ENCODE peak calls at places on chromosomes 7 and 10, in ten cellular contexts. One of them, this sample, is unnamed. For H3K4me1 and H3K27me3, the result is how much of the 10 kb centered on the place peaks cover.

GRCh38 chr7:4744391-4745264 is 30.8 kb upstream of the AP5Z1 start:
- DNase-seq in endothelial cell of umbilical vein: peak
- DNase-seq in transverse colon: peak
- DNase-seq in astrocyte: peak
- DNase-seq in A673: peak
- DNase-seq in adrenal gland: peak
- DNase-seq in IMR-90: peak
- DNase-seq in heart left ventricle: peak
- DNase-seq in psoas muscle: peak
- DNase-seq in lower lobe of right lung: peak
- DNase-seq in this sample: peak

GRCh38 chr10:95388539-95388938 is 97.7 kb upstream of the PDLIM1 start:
- DNase-seq in transverse colon: no peak
- DNase-seq in lower lobe of right lung: no peak
- DNase-seq in IMR-90: no peak
- DNase-seq in astrocyte: no peak
- DNase-seq in endothelial cell of umbilical vein: no peak
- DNase-seq in A673: no peak
- DNase-seq in psoas muscle: no peak
- DNase-seq in heart left ventricle: no peak
- DNase-seq in adrenal gland: peak
- DNase-seq in this sample: no peak

GRCh38 chr7:74153736-74154135 is 20.4 kb upstream of the EIF4H start:
- DNase-seq in psoas muscle: no peak
- DNase-seq in transverse colon: no peak
- DNase-seq in A673: no peak
- DNase-seq in lower lobe of right lung: no peak
- DNase-seq in adrenal gland: no peak
- DNase-seq in IMR-90: no peak
- DNase-seq in heart left ventricle: no peak
- DNase-seq in endothelial cell of umbilical vein: no peak
- DNase-seq in astrocyte: no peak
- DNase-seq in this sample: no peak

GRCh38 chr7:154583454-154583853 is 419.5 kb downstream of the PAXIP1 start:
- DNase-seq in transverse colon: no peak
- DNase-seq in heart left ventricle: no peak
- DNase-seq in endothelial cell of umbilical vein: no peak
- DNase-seq in A673: no peak
- DNase-seq in astrocyte: no peak
- DNase-seq in adrenal gland: no peak
- DNase-seq in lower lobe of right lung: no peak
- DNase-seq in IMR-90: no peak
- DNase-seq in psoas muscle: no peak
- DNase-seq in this sample: no peak

GRCh38 chr10:23530079-23530478 is 91.2 kb downstream of the OTUD1 start:
- DNase-seq in endothelial cell of umbilical vein: peak
- DNase-seq in adrenal gland: no peak
- DNase-seq in astrocyte: peak
- DNase-seq in heart left ventricle: no peak
- DNase-seq in IMR-90: peak
- DNase-seq in psoas muscle: no peak
- DNase-seq in lower lobe of right lung: no peak
- DNase-seq in transverse colon: no peak
- DNase-seq in A673: no peak
- DNase-seq in this sample: no peak

GRCh38 chr10:12829796-12830195 is 171.7 kb downstream of the CCDC3 start:
- DNase-seq in adrenal gland: no peak
- DNase-seq in psoas muscle: no peak
- DNase-seq in IMR-90: no peak
- DNase-seq in endothelial cell of umbilical vein: no peak
- DNase-seq in A673: no peak
- DNase-seq in heart left ventricle: no peak
- DNase-seq in lower lobe of right lung: no peak
- DNase-seq in transverse colon: no peak
- DNase-seq in astrocyte: peak
- DNase-seq in this sample: no peak

GRCh38 chr7:90788057-90788456 is 191.9 kb downstream of the CDK14 start:
- DNase-seq in psoas muscle: no peak
- DNase-seq in astrocyte: peak
- DNase-seq in adrenal gland: no peak
- DNase-seq in IMR-90: peak
- DNase-seq in transverse colon: no peak
- DNase-seq in lower lobe of right lung: no peak
- DNase-seq in heart left ventricle: no peak
- DNase-seq in endothelial cell of umbilical vein: no peak
- DNase-seq in A673: peak
- DNase-seq in this sample: no peak

GRCh38 chr10:75137533-75138438 is 26.3 kb downstream of the SAMD8 start:
- DNase-seq in transverse colon: no peak
- DNase-seq in lower lobe of right lung: no peak
- DNase-seq in astrocyte: peak
- DNase-seq in A673: no peak
- DNase-seq in adrenal gland: peak
- DNase-seq in heart left ventricle: no peak
- DNase-seq in endothelial cell of umbilical vein: peak
- DNase-seq in IMR-90: peak
- DNase-seq in psoas muscle: no peak
- DNase-seq in this sample: no peak

GRCh38 chr7:136405931-136406777 is 429.0 kb upstream of the MTPN start:
- DNase-seq in IMR-90: peak
- DNase-seq in adrenal gland: peak
- DNase-seq in A673: peak
- DNase-seq in endothelial cell of umbilical vein: peak
- DNase-seq in lower lobe of right lung: no peak
- DNase-seq in heart left ventricle: no peak
- DNase-seq in psoas muscle: no peak
- DNase-seq in astrocyte: peak
- DNase-seq in transverse colon: peak
- DNase-seq in this sample: peak

GRCh38 chr10:45278860-45279498 is 36.4 kb downstream of the OR13A1 start:
- DNase-seq in endothelial cell of umbilical vein: no peak
- DNase-seq in adrenal gland: no peak
- DNase-seq in astrocyte: no peak
- DNase-seq in lower lobe of right lung: no peak
- DNase-seq in transverse colon: no peak
- DNase-seq in psoas muscle: no peak
- DNase-seq in heart left ventricle: no peak
- DNase-seq in A673: no peak
- DNase-seq in IMR-90: no peak
- DNase-seq in this sample: no peak

GRCh38 chr10:45279702-45280101 is 35.7 kb downstream of the OR13A1 start:
- DNase-seq in heart left ventricle: no peak
- DNase-seq in IMR-90: no peak
- DNase-seq in lower lobe of right lung: no peak
- DNase-seq in adrenal gland: no peak
- DNase-seq in endothelial cell of umbilical vein: no peak
- DNase-seq in astrocyte: no peak
- DNase-seq in transverse colon: no peak
- DNase-seq in A673: no peak
- DNase-seq in psoas muscle: no peak
- DNase-seq in this sample: no peak

GRCh38 chr10:45280113-45280512 is 35.3 kb downstream of the OR13A1 start:
- DNase-seq in astrocyte: no peak
- DNase-seq in psoas muscle: no peak
- DNase-seq in transverse colon: no peak
- DNase-seq in A673: no peak
- DNase-seq in lower lobe of right lung: no peak
- DNase-seq in endothelial cell of umbilical vein: no peak
- DNase-seq in heart left ventricle: no peak
- DNase-seq in adrenal gland: no peak
- DNase-seq in IMR-90: no peak
- DNase-seq in this sample: no peak

GRCh38 chr10:45286980-45287379 is 28.4 kb downstream of the OR13A1 start:
- DNase-seq in endothelial cell of umbilical vein: no peak
- DNase-seq in astrocyte: no peak
- DNase-seq in adrenal gland: no peak
- DNase-seq in IMR-90: no peak
- DNase-seq in A673: no peak
- DNase-seq in transverse colon: no peak
- DNase-seq in psoas muscle: no peak
- DNase-seq in heart left ventricle: no peak
- DNase-seq in lower lobe of right lung: no peak
- DNase-seq in this sample: no peak

GRCh38 chr10:45282061-45282460 is 33.3 kb downstream of the OR13A1 start:
- DNase-seq in psoas muscle: no peak
- DNase-seq in IMR-90: no peak
- DNase-seq in adrenal gland: no peak
- DNase-seq in transverse colon: no peak
- DNase-seq in lower lobe of right lung: no peak
- DNase-seq in astrocyte: no peak
- DNase-seq in heart left ventricle: no peak
- DNase-seq in endothelial cell of umbilical vein: no peak
- DNase-seq in A673: no peak
- DNase-seq in this sample: no peak
- TF ChIP-seq CTCF in psoas muscle: no peak
- TF ChIP-seq CTCF in IMR-90: no peak
- TF ChIP-seq CTCF in adrenal gland: no peak
- TF ChIP-seq CTCF in transverse colon: no peak
- TF ChIP-seq CTCF in lower lobe of right lung: no peak
- TF ChIP-seq CTCF in astrocyte: no peak
- TF ChIP-seq CTCF in heart left ventricle: no peak
- TF ChIP-seq CTCF in endothelial cell of umbilical vein: no peak
- TF ChIP-seq CTCF in A673: no peak
- TF ChIP-seq CTCF in this sample: no peak

GRCh38 chr10:124725791-124726190 is 18.4 kb downstream of the FAM53B start:
- DNase-seq in adrenal gland: peak
- DNase-seq in psoas muscle: no peak
- DNase-seq in astrocyte: no peak
- DNase-seq in transverse colon: no peak
- DNase-seq in endothelial cell of umbilical vein: no peak
- DNase-seq in lower lobe of right lung: no peak
- DNase-seq in heart left ventricle: no peak
- DNase-seq in A673: no peak
- DNase-seq in IMR-90: no peak
- DNase-seq in this sample: peak

GRCh38 chr10:124725171-124725631 is 19.0 kb downstream of the FAM53B start:
- DNase-seq in transverse colon: no peak
- DNase-seq in psoas muscle: no peak
- DNase-seq in endothelial cell of umbilical vein: no peak
- DNase-seq in A673: no peak
- DNase-seq in astrocyte: no peak
- DNase-seq in IMR-90: no peak
- DNase-seq in lower lobe of right lung: no peak
- DNase-seq in adrenal gland: peak
- DNase-seq in heart left ventricle: no peak
- DNase-seq in this sample: no peak

GRCh38 chr10:124728071-124728829 is 15.9 kb downstream of the FAM53B start:
- DNase-seq in IMR-90: peak
- DNase-seq in adrenal gland: peak
- DNase-seq in lower lobe of right lung: no peak
- DNase-seq in endothelial cell of umbilical vein: peak
- DNase-seq in psoas muscle: peak
- DNase-seq in A673: no peak
- DNase-seq in astrocyte: no peak
- DNase-seq in transverse colon: peak
- DNase-seq in heart left ventricle: no peak
- DNase-seq in this sample: peak

GRCh38 chr10:124728830-124729661 is 15.1 kb downstream of the FAM53B start:
- DNase-seq in heart left ventricle: no peak
- DNase-seq in endothelial cell of umbilical vein: peak
- DNase-seq in astrocyte: no peak
- DNase-seq in IMR-90: no peak
- DNase-seq in A673: no peak
- DNase-seq in transverse colon: peak
- DNase-seq in adrenal gland: peak
- DNase-seq in psoas muscle: no peak
- DNase-seq in lower lobe of right lung: no peak
- DNase-seq in this sample: no peak

DNA sequence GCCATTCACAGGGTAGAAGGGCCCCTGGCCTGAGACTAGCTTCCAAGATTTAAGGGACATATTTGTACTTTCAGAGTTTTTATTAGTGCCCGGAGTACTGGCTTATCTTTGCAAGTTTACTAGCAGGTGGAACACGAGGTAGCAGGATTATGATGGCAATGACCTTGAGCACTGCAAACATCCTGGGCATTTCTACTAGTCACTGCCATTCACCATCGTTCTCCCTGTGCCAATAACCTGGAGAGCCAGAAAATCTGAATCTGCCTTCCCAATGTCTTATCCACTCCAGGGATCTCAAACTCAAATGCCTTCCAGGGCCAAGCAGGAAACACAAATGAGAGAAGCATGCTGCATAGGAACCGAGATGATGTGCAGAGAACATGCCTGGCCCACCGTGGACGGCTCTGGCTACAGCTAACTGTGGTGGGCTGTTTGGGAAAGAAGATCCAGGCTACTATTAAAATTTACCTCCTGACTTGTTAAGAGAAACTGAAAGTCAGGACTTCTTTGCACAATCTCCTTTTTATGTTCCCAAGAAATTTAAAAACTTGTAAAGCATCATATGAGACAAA is 16.7 kb downstream of the FAM53B start:
- DNase-seq in A673: no peak
- DNase-seq in adrenal gland: peak
- DNase-seq in psoas muscle: no peak
- DNase-seq in lower lobe of right lung: no peak
- DNase-seq in IMR-90: no peak
- DNase-seq in astrocyte: no peak
- DNase-seq in endothelial cell of umbilical vein: no peak
- DNase-seq in transverse colon: peak
- DNase-seq in heart left ventricle: no peak
- DNase-seq in this sample: no peak
- H3K4me1 ChIP-seq in A673: under half
- H3K4me1 ChIP-seq in adrenal gland: half or more
- H3K4me1 ChIP-seq in psoas muscle: half or more
- H3K4me1 ChIP-seq in lower lobe of right lung: half or more
- H3K4me1 ChIP-seq in IMR-90: under half
- H3K4me1 ChIP-seq in astrocyte: under half
- H3K4me1 ChIP-seq in endothelial cell of umbilical vein: under half
- H3K4me1 ChIP-seq in transverse colon: half or more
- H3K4me1 ChIP-seq in heart left ventricle: half or more
- H3K4me1 ChIP-seq in this sample: under half

DNA sequence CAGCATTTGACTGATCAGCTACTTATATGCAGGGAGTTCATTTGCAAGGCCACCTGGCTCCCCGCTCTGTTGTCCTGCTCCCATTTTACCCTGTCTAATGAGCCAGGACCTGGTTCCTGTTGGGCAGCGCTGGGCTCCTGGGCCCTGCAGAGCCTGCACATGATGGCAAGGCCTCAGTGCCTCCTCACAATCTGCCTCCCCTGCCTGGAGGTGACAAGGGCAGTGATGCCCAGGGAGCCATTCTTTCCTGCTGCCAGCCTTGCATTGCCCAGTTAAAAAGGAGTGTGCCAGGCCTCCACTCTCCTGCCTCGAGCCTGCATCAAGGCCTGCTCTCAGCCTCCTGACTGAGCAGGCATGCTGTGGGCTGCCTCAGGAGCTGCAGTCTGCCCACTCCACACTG is 28.5 kb downstream of the CHAT start:
- DNase-seq in astrocyte: no peak
- DNase-seq in heart left ventricle: no peak
- DNase-seq in IMR-90: no peak
- DNase-seq in A673: no peak
- DNase-seq in endothelial cell of umbilical vein: no peak
- DNase-seq in lower lobe of right lung: no peak
- DNase-seq in adrenal gland: no peak
- DNase-seq in transverse colon: no peak
- DNase-seq in psoas muscle: no peak
- DNase-seq in this sample: no peak
- H3K27me3 ChIP-seq in astrocyte: under half
- H3K27me3 ChIP-seq in heart left ventricle: under half
- H3K27me3 ChIP-seq in IMR-90: under half
- H3K27me3 ChIP-seq in A673: under half
- H3K27me3 ChIP-seq in endothelial cell of umbilical vein: under half
- H3K27me3 ChIP-seq in lower lobe of right lung: under half
- H3K27me3 ChIP-seq in adrenal gland: under half
- H3K27me3 ChIP-seq in transverse colon: under half
- H3K27me3 ChIP-seq in psoas muscle: under half
- H3K27me3 ChIP-seq in this sample: under half

GRCh38 chr7:143002106-143002505 is 24.8 kb downstream of the OR9A2 start:
- DNase-seq in adrenal gland: no peak
- DNase-seq in heart left ventricle: no peak
- DNase-seq in astrocyte: no peak
- DNase-seq in psoas muscle: no peak
- DNase-seq in endothelial cell of umbilical vein: peak
- DNase-seq in transverse colon: no peak
- DNase-seq in lower lobe of right lung: no peak
- DNase-seq in IMR-90: no peak
- DNase-seq in A673: no peak
- DNase-seq in this sample: no peak
- TF ChIP-seq CTCF in adrenal gland: no peak
- TF ChIP-seq CTCF in heart left ventricle: no peak
- TF ChIP-seq CTCF in astrocyte: peak
- TF ChIP-seq CTCF in psoas muscle: no peak
- TF ChIP-seq CTCF in endothelial cell of umbilical vein: no peak
- TF ChIP-seq CTCF in transverse colon: no peak
- TF ChIP-seq CTCF in lower lobe of right lung: no peak
- TF ChIP-seq CTCF in IMR-90: peak
- TF ChIP-seq CTCF in A673: peak
- TF ChIP-seq CTCF in this sample: no peak